ENCODE peak calls at places on chromosomes 6 and 20, in seven cellular contexts. L is A549, U is IMR-90, Z is GM12878, A is stomach, Q is adrenal gland, O is Peyer's patch. M is an unnamed sample.

GRCh38 chr20:46546293-46546692 is 4.2 kb downstream of the OCSTAMP start:
- DNase-seq in L (no peak), U (no peak), Z (no peak), A (no peak), Q (no peak), O (no peak), M (no peak)

GRCh38 chr20:14710941-14711340 is 373.5 kb upstream of the FLRT3 start:
- DNase-seq in L (no peak), U (no peak), Z (no peak), A (no peak), Q (no peak), O (no peak), M (no peak)

GRCh38 chr6:57040011-57040410 is 6.5 kb upstream of the KIAA1586 start:
- DNase-seq in L (peak; percentile 5), U (no peak), Z (no peak), A (no peak), Q (no peak), O (no peak), M (no peak)

GRCh38 chr6:110523461-110524021 is 47.1 kb upstream of the SLC22A16 start:
- DNase-seq in L (no peak), U (no peak), Z (no peak), A (no peak), Q (no peak), O (no peak), M (no peak)

GRCh38 chr6:165883851-165884640 is 221.0 kb upstream of the PDE10A start:
- DNase-seq in L (no peak), U (peak; percentile 59), Z (no peak), A (no peak), Q (no peak), O (no peak), M (no peak)

GRCh38 chr6:11473008-11473740 is 64.4 kb upstream of the TMEM170B start:
- DNase-seq in L (no peak), U (no peak), Z (no peak), A (no peak), Q (peak; percentile 37), O (no peak), M (no peak)

GRCh38 chr6:41894366-41895299 is 542 bp downstream of the USP49 start:
- DNase-seq in L (no peak), U (no peak), Z (no peak), A (peak; percentile 27), Q (no peak), O (no peak), M (no peak)

GRCh38 chr20:63639093-63639860 is 12.4 kb upstream of the GMEB2 start:
- DNase-seq in L (no peak), U (no peak), Z (no peak), A (peak; percentile 43), Q (peak; percentile 37), O (peak; percentile 93), M (no peak)

GRCh38 chr6:474454-475185 is 83.1 kb downstream of the IRF4 start:
- DNase-seq in L (no peak), U (no peak), Z (peak; percentile 59), A (peak; percentile 52), Q (no peak), O (peak; percentile 93), M (no peak)

GRCh38 chr20:37943033-37943432 is 40.1 kb downstream of the VSTM2L start:
- DNase-seq in L (no peak), U (no peak), Z (no peak), A (peak; percentile 17), Q (no peak), O (peak; percentile 31), M (no peak)

GRCh38 chr6:139925894-139926641 is 551.6 kb upstream of the CITED2 start:
- DNase-seq in L (no peak), U (peak; percentile 95), Z (no peak), A (no peak), Q (no peak), O (peak; percentile 48), M (no peak)

GRCh38 chr6:11460001-11460668 is 77.4 kb upstream of the TMEM170B start:
- DNase-seq in L (no peak), U (peak; percentile 20), Z (peak; percentile 75), A (no peak), Q (no peak), O (peak; percentile 57), M (no peak)

GRCh38 chr6:149131891-149132290 is 185.6 kb upstream of the TAB2 start:
- DNase-seq in L (no peak), U (no peak), Z (no peak), A (no peak), Q (no peak), O (no peak), M (no peak)

GRCh38 chr6:16511048-16511660 is 250.1 kb downstream of the ATXN1 start:
- DNase-seq in L (peak; percentile 12), U (peak; percentile 48), Z (no peak), A (no peak), Q (no peak), O (no peak), M (no peak)

GRCh38 chr6:117156701-117157100 is 108.7 kb upstream of the VGLL2 start:
- DNase-seq in L (no peak), U (no peak), Z (no peak), A (no peak), Q (no peak), O (no peak), M (no peak)

GRCh38 chr20:47188540-47188939 is 168.0 kb downstream of the ZMYND8 start:
- DNase-seq in L (no peak), U (no peak), Z (no peak), A (no peak), Q (no peak), O (no peak), M (no peak)

GRCh38 chr6:47034421-47034820 is 7.7 kb downstream of the ADGRF1 start:
- DNase-seq in L (no peak), U (no peak), Z (no peak), A (no peak), Q (no peak), O (no peak), M (no peak)

GRCh38 chr6:169190144-169190584 is 63.5 kb downstream of the THBS2 start:
- DNase-seq in L (no peak), U (peak; percentile 89), Z (no peak), A (no peak), Q (peak; percentile 55), O (peak; percentile 64), M (no peak)

GRCh38 chr6:105952762-105953700 is 133.1 kb upstream of the PRDM1 start:
- DNase-seq in L (no peak), U (no peak), Z (no peak), A (no peak), Q (no peak), O (no peak), M (no peak)

GRCh38 chr6:130575971-130576370 is 210.2 kb downstream of the TMEM200A start:
- DNase-seq in L (no peak), U (no peak), Z (peak; percentile 87), A (no peak), Q (no peak), O (peak; percentile 75), M (no peak)

GRCh38 chr6:154638369-154638768 is 94.8 kb upstream of the SCAF8 start:
- DNase-seq in L (no peak), U (peak; percentile 33), Z (no peak), A (no peak), Q (no peak), O (no peak), M (no peak)

GRCh38 chr6:137216875-137217553 is 2.2 kb downstream of the IFNGR1 start:
- DNase-seq in L (no peak), U (no peak), Z (no peak), A (peak; percentile 46), Q (no peak), O (no peak), M (peak; percentile 13)

GRCh38 chr6:90654166-90654565 is 67.3 kb upstream of the MAP3K7 start:
- DNase-seq in L (no peak), U (no peak), Z (no peak), A (no peak), Q (no peak), O (no peak), M (no peak)
- H3K9me3 ChIP-seq in L (no peaks in the 10 kb centered on the region), U (no peaks in the 10 kb centered on the region), Z (no peaks in the 10 kb centered on the region), A (no peaks in the 10 kb centered on the region), Q (no peaks in the 10 kb centered on the region), O (no peaks in the 10 kb centered on the region), M (no peaks in the 10 kb centered on the region)

GRCh38 chr20:11170025-11170424 is 496.2 kb upstream of the JAG1 start:
- DNase-seq in L (no peak), U (no peak), Z (no peak), A (no peak), Q (no peak), O (no peak), M (no peak)
- TF ChIP-seq POLR2A in L (no peak), U (no peak), Z (no peak), A (no peak), Q (no peak), O (no peak), M (no peak)

DNA sequence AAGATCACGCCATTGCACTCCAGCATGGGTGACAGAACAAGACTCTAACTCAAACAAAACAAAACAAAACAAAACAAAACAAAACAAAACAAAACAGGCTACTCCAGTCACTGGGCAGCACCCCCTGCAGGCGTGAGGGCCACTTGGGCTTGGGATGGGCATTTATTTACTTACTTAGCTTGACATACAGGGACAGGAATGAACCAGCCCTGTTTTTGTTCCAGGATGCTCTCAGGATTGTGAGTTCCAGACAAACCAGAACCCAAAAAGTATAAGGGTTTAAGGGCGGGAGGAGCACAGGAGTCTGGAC is 4.0 kb upstream of the PTPN1 start:
- DNase-seq in L (no peak), U (no peak), Z (no peak), A (no peak), Q (no peak), O (no peak), M (no peak)
- TF ChIP-seq CTCF in L (no peak), U (no peak), Z (no peak), A (no peak), Q (no peak), O (no peak), M (no peak)

DNA sequence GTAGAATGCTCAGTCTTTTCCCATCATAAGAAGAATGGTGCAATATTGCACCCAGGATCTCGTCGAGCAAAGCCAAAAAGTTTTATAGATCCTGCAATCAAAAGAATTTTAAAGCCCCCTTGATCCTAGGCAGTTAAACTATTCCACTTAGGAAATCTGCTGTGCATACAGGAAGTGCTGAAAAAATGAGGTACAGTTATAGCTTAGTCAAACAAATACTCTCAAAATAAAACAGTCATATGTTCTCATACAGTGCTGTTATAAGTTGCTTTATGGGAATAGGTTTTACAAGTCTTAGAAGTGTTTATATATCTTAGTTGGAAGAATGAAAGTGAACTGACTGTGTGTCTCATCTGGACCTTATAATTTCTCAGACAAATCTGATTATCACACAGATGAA is 232.6 kb upstream of the RAB32 start:
- DNase-seq in L (no peak), U (no peak), Z (no peak), A (no peak), Q (no peak), O (no peak), M (no peak)
- H3K9me3 ChIP-seq in L (no peaks in the 10 kb centered on the region), U (no peaks in the 10 kb centered on the region), Z (no peaks in the 10 kb centered on the region), A (no peaks in the 10 kb centered on the region), Q (no peaks in the 10 kb centered on the region), O (no peaks in the 10 kb centered on the region), M (no peaks in the 10 kb centered on the region)

GRCh38 chr6:33620584-33621395 is at the start of gene ITPR3:
- DNase-seq in L (peak; percentile 72), U (peak; percentile 27), Z (peak; percentile 28), A (peak; percentile 79), Q (peak; percentile 46), O (peak; percentile 90), M (peak; percentile 72)
- TF ChIP-seq POLR2A in L (no peak), U (no peak), Z (no peak), A (no peak), Q (no peak), O (no peak), M (peak; percentile 0)